ENCODE peak calls at places on chromosomes 11 and 22, in six cellular contexts. U is stomach, G is A549, M is ovary, Z is H1, S is right lobe of liver. Q is an unnamed sample. For H3K4me1, the result is how much of the 10 kb centered on the place peaks cover.

GRCh38 chr11:132590554-132590953 is 941.7 kb downstream of the OPCML start:
- DNase-seq in G (no peak), U (no peak), M (no peak), Z (no peak), S (no peak), Q (no peak)

GRCh38 chr22:35561796-35562526 is 21.3 kb downstream of the RASD2 start:
- DNase-seq in S (no peak), Z (no peak), G (peak), U (no peak), M (no peak), Q (no peak)

GRCh38 chr11:18749681-18750319 is 23.8 kb upstream of the IGSF22 start:
- DNase-seq in S (no peak), Z (no peak), M (no peak), U (no peak), G (peak), Q (no peak)

GRCh38 chr11:35013514-35014191 is 97.2 kb downstream of the PDHX start:
- DNase-seq in U (no peak), M (no peak), S (no peak), G (no peak), Z (no peak), Q (no peak)

GRCh38 chr11:14275081-14275480 is 83.9 kb downstream of the RRAS2 start:
- DNase-seq in U (no peak), S (no peak), Z (no peak), G (no peak), M (no peak), Q (no peak)

GRCh38 chr11:36391062-36391461 is 95.0 kb downstream of the PRR5L start:
- DNase-seq in M (no peak), G (no peak), Z (no peak), U (no peak), S (peak), Q (no peak)

GRCh38 chr11:33721984-33722383 is 14.2 kb downstream of the CD59 start:
- DNase-seq in M (no peak), S (no peak), U (no peak), G (no peak), Z (no peak), Q (no peak)

GRCh38 chr11:8631395-8632110 is 37.5 kb upstream of the STK33 start:
- DNase-seq in U (no peak), M (no peak), Z (no peak), S (no peak), G (no peak), Q (no peak)

GRCh38 chr11:34921156-34921555 is 4.7 kb downstream of the PDHX start:
- DNase-seq in G (no peak), U (no peak), M (no peak), Z (no peak), S (no peak), Q (no peak)

GRCh38 chr11:128694618-128695481 is 978 bp downstream of the FLI1 start:
- DNase-seq in Z (peak), G (no peak), M (no peak), S (no peak), U (no peak), Q (peak)

GRCh38 chr22:36463783-36464184 is 17.7 kb downstream of the TXN2 start:
- DNase-seq in U (no peak), Z (no peak), G (no peak), M (no peak), S (peak), Q (no peak)

GRCh38 chr11:17439316-17439782 is 37.3 kb downstream of the ABCC8 start:
- DNase-seq in S (no peak), G (peak), U (peak), Z (no peak), M (no peak), Q (no peak)

GRCh38 chr11:62573592-62574362 is at the start of gene EEF1G:
- DNase-seq in M (peak), S (peak), G (peak), Z (peak), U (peak), Q (peak)

GRCh38 chr11:62545437-62546243 is 966 bp downstream of the AHNAK start:
- DNase-seq in M (peak), Z (peak), G (peak), U (peak), S (peak), Q (peak)

GRCh38 chr11:68282861-68283230 is 11.1 kb upstream of the C11orf24 start:
- DNase-seq in U (no peak), S (no peak), G (no peak), Z (no peak), M (no peak), Q (no peak)

GRCh38 chr11:62062223-62062861 is 61.5 kb upstream of the INCENP start:
- DNase-seq in U (no peak), Z (no peak), S (no peak), M (no peak), G (no peak), Q (no peak)

GRCh38 chr11:991711-992307 is 44.7 kb downstream of the MUC6 start:
- DNase-seq in G (no peak), U (no peak), M (no peak), Z (no peak), S (no peak), Q (no peak)

GRCh38 chr11:112513936-112514716 is 253.5 kb upstream of the PLET1 start:
- DNase-seq in Z (peak), M (no peak), G (no peak), S (no peak), U (no peak), Q (no peak)

GRCh38 chr11:67483901-67484665 is 1.3 kb downstream of the AIP start:
- DNase-seq in M (no peak), Z (no peak), S (no peak), U (no peak), G (no peak), Q (peak)

GRCh38 chr11:76096552-76096951 is 109.8 kb downstream of the WNT11 start:
- DNase-seq in U (no peak), G (no peak), M (no peak), Z (no peak), S (no peak), Q (no peak)

GRCh38 chr11:128669491-128669890 is 24.4 kb upstream of the FLI1 start:
- DNase-seq in M (no peak), U (no peak), Z (no peak), G (no peak), S (no peak), Q (no peak)

GRCh38 chr22:49349841-49350381 is 477.8 kb downstream of the BRD1 start:
- DNase-seq in Z (no peak), U (no peak), S (no peak), G (no peak), M (no peak), Q (no peak)
- H3K4me1 ChIP-seq in Z (under half), U (under half), S (under half), G (under half), M (under half), Q (under half)

GRCh38 chr22:27241430-27242110 is 560.0 kb downstream of the MN1 start:
- DNase-seq in G (no peak), U (peak), M (peak), S (no peak), Z (no peak), Q (no peak)
- H3K4me3 ChIP-seq in G (no peak), U (no peak), M (no peak), S (no peak), Z (no peak), Q (no peak)

DNA sequence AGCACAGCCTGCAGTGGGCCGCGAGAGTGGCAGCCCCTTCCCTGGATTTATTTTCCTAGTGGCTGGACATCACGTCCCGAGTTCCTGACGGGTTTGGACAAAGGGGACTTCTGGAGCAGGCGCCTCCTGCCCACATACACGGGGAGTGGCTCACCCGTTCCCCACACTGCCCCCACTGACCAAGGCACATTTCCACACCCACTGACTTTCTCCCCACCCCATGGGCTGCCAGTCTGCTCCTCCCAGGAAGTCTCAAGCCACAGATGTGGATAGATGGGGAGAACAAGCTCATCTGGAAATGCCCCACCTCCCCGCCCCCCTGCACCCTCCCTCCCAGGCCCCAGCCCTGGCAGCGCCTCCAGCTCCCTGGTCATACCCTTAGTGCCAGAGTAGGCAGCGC is 34.0 kb upstream of the FADD start:
- DNase-seq in M (no peak), U (no peak), Z (no peak), S (no peak), G (no peak), Q (no peak)
- TF ChIP-seq POLR2A in M (no peak), U (no peak), Z (no peak), S (no peak), G (no peak), Q (no peak)

GRCh38 chr11:134226806-134227325 is 2.4 kb downstream of the VPS26B start:
- DNase-seq in Z (no peak), G (no peak), S (no peak), M (no peak), U (no peak), Q (no peak)
- H3K4me1 ChIP-seq in Z (under half), G (under half), S (under half), M (under half), U (half or more), Q (under half)

GRCh38 chr11:27718346-27718852 is 18.1 kb upstream of the BDNF start:
- DNase-seq in Z (peak), S (no peak), U (no peak), M (no peak), G (peak), Q (no peak)
- H3K4me3 ChIP-seq in Z (peak), S (peak), U (peak), M (no peak), G (peak), Q (peak)

DNA sequence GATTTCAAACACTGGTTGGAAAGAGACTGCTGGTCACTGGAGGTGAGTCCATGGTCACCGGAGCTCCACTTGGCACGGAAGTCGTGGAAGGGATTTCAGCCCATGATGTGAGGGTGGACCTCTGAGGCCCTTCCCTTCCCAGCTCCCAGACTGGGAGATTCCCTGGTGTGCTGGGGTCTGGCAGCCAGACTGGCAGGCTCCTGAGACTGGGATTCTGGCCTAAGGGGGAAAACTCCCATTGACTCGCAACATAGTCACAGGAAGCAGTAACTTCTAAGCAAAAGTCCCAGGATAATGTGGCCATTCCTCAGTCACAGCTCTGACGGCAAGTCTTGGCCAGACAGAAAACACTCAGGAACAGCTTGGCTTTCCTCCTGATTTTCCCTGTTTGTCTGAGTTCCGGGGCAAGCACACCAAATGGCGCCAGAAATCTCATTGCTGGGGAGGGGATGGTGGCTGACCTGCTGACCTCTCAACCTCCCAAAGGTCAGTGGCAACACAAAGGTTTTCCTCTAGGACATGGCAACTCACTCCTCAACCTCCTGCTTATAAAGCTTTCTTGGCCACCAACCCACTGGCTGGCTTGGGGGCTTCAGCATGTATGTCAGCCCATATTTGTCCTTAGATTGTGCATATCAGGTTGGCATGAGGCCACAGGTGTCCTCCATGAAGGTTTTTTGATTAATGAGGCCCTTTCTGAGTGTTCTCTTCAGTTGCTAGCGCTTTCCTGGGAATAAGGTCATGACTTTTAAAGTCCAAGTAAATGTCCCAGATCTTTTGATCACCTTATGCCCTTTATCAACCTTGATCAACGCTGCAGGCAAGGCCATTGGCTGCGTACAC is 99.5 kb downstream of the CCDC81 start:
- DNase-seq in S (no peak), G (peak), Z (no peak), M (no peak), U (no peak), Q (no peak)
- TF ChIP-seq POLR2A in S (no peak), G (no peak), Z (no peak), M (no peak), U (no peak), Q (no peak)

DNA sequence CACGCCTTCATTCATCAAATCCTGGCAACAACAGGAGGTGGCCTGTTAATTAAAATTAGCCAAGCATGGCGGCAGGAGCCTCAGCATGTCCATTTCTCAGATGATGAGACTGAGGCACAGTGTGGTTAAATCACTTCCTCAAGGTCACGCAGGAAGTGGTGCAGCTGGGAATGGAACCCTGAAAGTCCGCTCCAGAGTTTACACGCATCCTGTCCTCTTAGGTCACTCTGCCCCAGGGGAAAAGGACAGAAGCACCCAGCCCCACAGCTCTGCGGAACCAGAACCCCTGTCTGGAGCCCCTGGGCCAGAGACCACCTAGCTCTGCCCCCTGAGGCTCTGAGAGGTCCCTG is 19.6 kb downstream of the RPL3 start:
- DNase-seq in G (no peak), Z (no peak), M (no peak), U (no peak), S (no peak), Q (no peak)
- H3K4me1 ChIP-seq in G (half or more), Z (under half), M (under half), U (under half), S (under half), Q (under half)

GRCh38 chr11:115885446-115885978 is 381.3 kb upstream of the CADM1 start:
- DNase-seq in M (no peak), S (no peak), G (no peak), U (no peak), Z (no peak), Q (no peak)

GRCh38 chr11:115886111-115886733 is 382.0 kb upstream of the CADM1 start:
- DNase-seq in S (no peak), M (no peak), Z (no peak), G (no peak), U (no peak), Q (no peak)

GRCh38 chr11:115887316-115887715 is 383.1 kb upstream of the CADM1 start:
- DNase-seq in U (no peak), S (no peak), G (no peak), Z (no peak), M (no peak), Q (no peak)

GRCh38 chr11:115887727-115888126 is 383.5 kb upstream of the CADM1 start:
- DNase-seq in G (no peak), M (no peak), U (no peak), S (no peak), Z (no peak), Q (no peak)

GRCh38 chr11:115884800-115885445 is 380.7 kb upstream of the CADM1 start:
- DNase-seq in S (no peak), Z (no peak), M (no peak), U (no peak), G (no peak), Q (no peak)
- H3K4me3 ChIP-seq in S (no peak), Z (no peak), M (no peak), U (no peak), G (no peak), Q (no peak)

GRCh38 chr22:42932197-42932519 is 75.1 kb upstream of the ARFGAP3 start:
- DNase-seq in M (no peak), Z (no peak), S (no peak), G (no peak), U (no peak), Q (no peak)

GRCh38 chr22:42933783-42934144 is 76.7 kb upstream of the ARFGAP3 start:
- DNase-seq in S (no peak), U (no peak), M (no peak), G (peak), Z (no peak), Q (no peak)

GRCh38 chr22:42932857-42933782 is 76.0 kb upstream of the ARFGAP3 start:
- DNase-seq in Z (no peak), U (no peak), M (no peak), S (peak), G (no peak), Q (peak)

GRCh38 chr22:42931421-42932196 is 74.5 kb upstream of the ARFGAP3 start:
- DNase-seq in G (no peak), S (no peak), U (no peak), M (no peak), Z (no peak), Q (peak)

GRCh38 chr22:42934338-42934737 is 77.3 kb upstream of the ARFGAP3 start:
- DNase-seq in G (no peak), Z (no peak), U (no peak), S (no peak), M (no peak), Q (no peak)
- TF ChIP-seq POLR2A in G (no peak), Z (no peak), U (no peak), S (no peak), M (no peak), Q (no peak)

GRCh38 chr11:3040881-3041280 is 16.3 kb downstream of the CARS1 start:
- DNase-seq in Z (no peak), M (no peak), U (no peak), G (no peak), S (no peak), Q (no peak)
- H3K4me1 ChIP-seq in Z (under half), M (under half), U (half or more), G (under half), S (under half), Q (under half)